ENCODE peak calls at places on chromosomes 3 and 15, in five cellular contexts. O, B, C, R and Q are unnamed samples.

GRCh38 chr3:98784666-98785600 is 21.8 kb downstream of the ST3GAL6 start:
- DNase-seq in O (no peak), B (no peak), C (no peak), R (no peak), Q (no peak)

GRCh38 chr3:155859859-155860258 is 5.6 kb upstream of the SLC33A1 start:
- DNase-seq in O (no peak), B (no peak), C (no peak), R (no peak), Q (no peak)

GRCh38 chr3:99498544-99499234 is 139.7 kb upstream of the COL8A1 start:
- DNase-seq in O (no peak), B (no peak), C (no peak), R (no peak), Q (no peak)

GRCh38 chr3:77931272-77932009 is 891.5 kb downstream of the ROBO2 start:
- DNase-seq in O (peak), B (no peak), C (no peak), R (no peak), Q (no peak)

GRCh38 chr15:99729920-99730319 is 3.3 kb downstream of the LYSMD4 start:
- DNase-seq in O (peak), B (no peak), C (no peak), R (no peak), Q (peak)

GRCh38 chr3:184663756-184664155 is 48.1 kb downstream of the MAGEF1 start:
- DNase-seq in O (no peak), B (no peak), C (no peak), R (no peak), Q (no peak)

GRCh38 chr3:72384602-72385001 is 463.6 kb downstream of the SHQ1 start:
- DNase-seq in O (no peak), B (no peak), C (no peak), R (no peak), Q (no peak)

GRCh38 chr3:179949428-179949827 is 87.3 kb downstream of the PEX5L start:
- DNase-seq in O (no peak), B (no peak), C (no peak), R (no peak), Q (no peak)

GRCh38 chr3:176633511-176633910 is 563.8 kb downstream of the TBL1XR1 start:
- DNase-seq in O (no peak), B (no peak), C (no peak), R (no peak), Q (no peak)

GRCh38 chr3:51389423-51390183 is 1.5 kb upstream of the RBM15B start:
- DNase-seq in O (peak), B (no peak), C (peak), R (no peak), Q (peak)

GRCh38 chr15:73329501-73330200 is 39.1 kb downstream of the HCN4 start:
- DNase-seq in O (no peak), B (no peak), C (no peak), R (no peak), Q (no peak)

GRCh38 chr15:49236869-49237268 is 66.8 kb downstream of the GALK2 start:
- DNase-seq in O (no peak), B (no peak), C (no peak), R (no peak), Q (no peak)

GRCh38 chr15:88334436-88334835 is 77.9 kb upstream of the NTRK3 start:
- DNase-seq in O (no peak), B (no peak), C (no peak), R (no peak), Q (no peak)

GRCh38 chr15:36802861-36803531 is 223.6 kb downstream of the CDIN1 start:
- DNase-seq in O (no peak), B (no peak), C (no peak), R (no peak), Q (no peak)

GRCh38 chr3:155912090-155912489 is 41.6 kb downstream of the GMPS start:
- DNase-seq in O (no peak), B (no peak), C (no peak), R (no peak), Q (no peak)

GRCh38 chr3:125220183-125220582 is 7.6 kb upstream of the SLC12A8 start:
- DNase-seq in O (no peak), B (no peak), C (no peak), R (no peak), Q (no peak)

GRCh38 chr3:189563841-189564563 is 67.2 kb upstream of the TP63 start:
- DNase-seq in O (no peak), B (no peak), C (no peak), R (no peak), Q (no peak)

GRCh38 chr15:72369964-72370363 is 5.8 kb downstream of the HEXA start:
- DNase-seq in O (no peak), B (no peak), C (no peak), R (no peak), Q (no peak)

GRCh38 chr15:56948000-56948765 is 29.7 kb downstream of the TCF12 start:
- DNase-seq in O (no peak), B (no peak), C (no peak), R (no peak), Q (no peak)

GRCh38 chr15:70289191-70289955 is 191.7 kb upstream of the TLE3 start:
- DNase-seq in O (no peak), B (no peak), C (no peak), R (no peak), Q (no peak)

GRCh38 chr15:67945951-67946700 is 106.3 kb upstream of the RNU6-1 start:
- DNase-seq in O (no peak), B (peak), C (no peak), R (no peak), Q (peak)

GRCh38 chr15:100186366-100186765 is 155.4 kb downstream of the ADAMTS17 start:
- DNase-seq in O (no peak), B (no peak), C (no peak), R (no peak), Q (no peak)

GRCh38 chr3:48399387-48400172 is 27.6 kb downstream of the FBXW12 start:
- DNase-seq in O (no peak), B (no peak), C (no peak), R (no peak), Q (no peak)